ENCODE peak calls at places on chromosomes 16 and 17, in ten cellular contexts. X is heart left ventricle; O is A673; S is small intestine; Z is body of pancreas; D is brain microvascular endothelial cell; A is CD8-positive, alpha-beta memory T cell; L is OCI-LY7; C is neuronal stem cell; R is substantia nigra. Y is an unnamed sample.

GRCh38 chr17:67837965-67838364 is 12.7 kb downstream of the BPTF start:
- DNase-seq in X (no peak), O (no peak), S (no peak), Z (no peak), D (no peak), A (no peak), L (no peak), C (no peak), R (no peak), Y (no peak)

GRCh38 chr17:76951375-76951905 is 83.2 kb downstream of the MGAT5B start:
- DNase-seq in X (no peak), O (no peak), S (no peak), Z (no peak), D (no peak), A (no peak), L (no peak), C (no peak), R (no peak), Y (no peak)

GRCh38 chr17:43720311-43721060 is 38.1 kb downstream of the SOST start:
- DNase-seq in X (peak), O (peak), S (peak), Z (peak), D (peak), A (peak), L (peak), C (peak), R (peak), Y (peak)

GRCh38 chr16:14489460-14489859 is 140.6 kb downstream of the PARN start:
- DNase-seq in X (peak), O (peak), S (no peak), Z (no peak), D (no peak), A (no peak), L (peak), C (no peak), R (no peak), Y (no peak)

GRCh38 chr17:41026668-41027471 is at the start of gene KRTAP1-5:
- DNase-seq in X (no peak), O (no peak), S (no peak), Z (peak), D (peak), A (no peak), L (no peak), C (no peak), R (no peak), Y (no peak)

GRCh38 chr16:30054959-30055553 is 10.5 kb upstream of the ALDOA start:
- DNase-seq in X (no peak), O (no peak), S (peak), Z (peak), D (no peak), A (peak), L (peak), C (no peak), R (no peak), Y (peak)

GRCh38 chr17:15364615-15365014 is 23.2 kb upstream of the TEKT3 start:
- DNase-seq in X (peak), O (no peak), S (no peak), Z (no peak), D (no peak), A (no peak), L (no peak), C (no peak), R (no peak), Y (no peak)

GRCh38 chr16:81204794-81205680 is 33.5 kb upstream of the BCO1 start:
- DNase-seq in X (no peak), O (peak), S (peak), Z (peak), D (peak), A (peak), L (peak), C (peak), R (no peak), Y (peak)

GRCh38 chr16:588639-588888 is 1.3 kb upstream of the RAB40C start:
- DNase-seq in X (peak), O (peak), S (peak), Z (peak), D (peak), A (no peak), L (peak), C (no peak), R (no peak), Y (no peak)

GRCh38 chr16:27239906-27240655 is 28.5 kb downstream of the NSMCE1 start:
- DNase-seq in X (no peak), O (no peak), S (no peak), Z (no peak), D (no peak), A (no peak), L (no peak), C (no peak), R (no peak), Y (no peak)

GRCh38 chr16:50674831-50675230 is 6.3 kb downstream of the SNX20 start:
- DNase-seq in X (no peak), O (no peak), S (no peak), Z (no peak), D (no peak), A (no peak), L (no peak), C (no peak), R (no peak), Y (no peak)

GRCh38 chr16:49492090-49492801 is 118.6 kb downstream of the C16orf78 start:
- DNase-seq in X (peak), O (peak), S (no peak), Z (peak), D (no peak), A (peak), L (peak), C (peak), R (no peak), Y (peak)

GRCh38 chr17:38632334-38632733 is 26.6 kb upstream of the SRCIN1 start:
- DNase-seq in X (no peak), O (no peak), S (peak), Z (no peak), D (no peak), A (no peak), L (no peak), C (no peak), R (no peak), Y (no peak)

GRCh38 chr16:79508294-79508693 is 92.2 kb downstream of the MAF start:
- DNase-seq in X (peak), O (no peak), S (no peak), Z (no peak), D (no peak), A (no peak), L (no peak), C (no peak), R (no peak), Y (no peak)

GRCh38 chr16:23059433-23059832 is 89.8 kb downstream of the USP31 start:
- DNase-seq in X (no peak), O (no peak), S (no peak), Z (no peak), D (no peak), A (no peak), L (no peak), C (no peak), R (no peak), Y (no peak)

GRCh38 chr17:36198831-36199465 is 2.4 kb upstream of the CCL3L1 start:
- DNase-seq in X (no peak), O (no peak), S (no peak), Z (no peak), D (no peak), A (no peak), L (no peak), C (no peak), R (no peak), Y (no peak)

GRCh38 chr17:8698142-8699050 is 46.2 kb downstream of the CCDC42 start:
- DNase-seq in X (peak), O (peak), S (no peak), Z (peak), D (peak), A (no peak), L (no peak), C (no peak), R (no peak), Y (no peak)

GRCh38 chr17:74426551-74427047 is 5.3 kb upstream of the GPRC5C start:
- DNase-seq in X (no peak), O (no peak), S (no peak), Z (no peak), D (no peak), A (no peak), L (no peak), C (no peak), R (no peak), Y (no peak)
- H3K27ac ChIP-seq in X (peak), O (no peak), S (no peak), Z (peak), D (no peak), A (peak), L (no peak), C (no peak), R (no peak), Y (peak)

DNA sequence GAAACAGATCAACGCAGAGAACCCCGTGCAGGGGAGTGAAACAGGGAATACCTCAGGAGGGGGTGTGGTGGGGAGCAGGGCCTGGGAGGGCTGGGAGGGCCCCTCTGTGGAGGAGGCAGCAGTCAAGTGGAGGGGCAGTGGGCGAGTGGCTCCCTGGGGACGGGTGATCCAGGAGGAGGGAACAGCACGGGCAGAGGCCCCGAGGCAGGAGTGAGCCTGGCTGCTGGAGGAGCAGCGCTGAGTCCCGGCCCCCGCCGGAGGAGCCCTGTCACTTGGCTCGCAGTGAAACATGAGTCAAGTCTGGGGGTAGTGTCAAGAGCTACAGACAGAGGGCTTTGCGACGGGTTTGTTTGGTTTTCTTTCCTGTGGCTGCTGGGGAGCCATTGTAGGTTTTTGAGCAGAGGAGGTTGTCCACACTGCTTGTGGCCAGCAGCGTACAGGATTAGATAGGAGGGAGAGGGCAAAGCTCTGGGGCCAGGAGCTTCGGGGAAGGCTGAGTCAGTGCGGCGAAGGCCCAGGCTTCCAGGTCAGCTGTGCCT is 115.7 kb upstream of the CIBAR2 start:
- DNase-seq in X (no peak), O (peak), S (no peak), Z (no peak), D (peak), A (no peak), L (no peak), C (no peak), R (no peak), Y (no peak)
- H3K27ac ChIP-seq in X (no peak), O (peak), S (no peak), Z (no peak), D (peak), A (no peak), L (peak), C (no peak), R (no peak), Y (no peak)

DNA sequence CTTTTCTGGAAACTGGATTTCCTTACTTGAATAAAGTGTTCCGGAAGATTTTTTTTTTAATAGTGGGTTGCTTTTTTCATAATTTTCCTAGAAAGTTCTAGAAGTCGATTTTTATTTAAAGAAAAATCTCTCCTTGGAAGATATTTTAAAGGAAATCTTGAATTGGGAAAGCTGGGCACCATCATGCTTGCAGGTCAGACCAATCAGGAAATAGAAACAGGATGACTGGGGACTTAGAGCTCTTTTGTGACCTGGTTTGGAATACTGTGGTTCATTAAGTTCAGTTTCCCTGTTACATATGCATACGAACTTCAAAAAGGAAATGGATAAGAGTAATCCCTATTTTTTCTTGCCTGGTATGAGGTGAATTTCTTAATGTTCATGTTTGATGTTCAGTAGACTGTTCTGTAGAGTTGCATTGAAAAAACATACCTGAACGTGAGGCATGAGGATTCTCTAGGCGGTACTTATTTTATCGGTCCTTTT is 1.2 kb downstream of the NFATC3 start:
- DNase-seq in X (no peak), O (peak), S (peak), Z (no peak), D (no peak), A (no peak), L (no peak), C (no peak), R (no peak), Y (peak)
- H3K27ac ChIP-seq in X (peak), O (peak), S (peak), Z (peak), D (peak), A (peak), L (peak), C (no peak), R (peak), Y (peak)

GRCh38 chr17:33594000-33594399 is 300.9 kb upstream of the ASIC2 start:
- DNase-seq in X (no peak), O (peak), S (no peak), Z (peak), D (no peak), A (no peak), L (no peak), C (no peak), R (no peak), Y (no peak)
- H3K27ac ChIP-seq in X (no peak), O (no peak), S (no peak), Z (no peak), D (no peak), A (no peak), L (no peak), C (no peak), R (no peak), Y (no peak)

GRCh38 chr16:75288181-75288580 is 36.8 kb upstream of the BCAR1 start:
- DNase-seq in X (no peak), O (no peak), S (no peak), Z (no peak), D (no peak), A (no peak), L (no peak), C (no peak), R (no peak), Y (no peak)
- H3K27ac ChIP-seq in X (peak), O (no peak), S (no peak), Z (no peak), D (no peak), A (no peak), L (no peak), C (no peak), R (no peak), Y (peak)

DNA sequence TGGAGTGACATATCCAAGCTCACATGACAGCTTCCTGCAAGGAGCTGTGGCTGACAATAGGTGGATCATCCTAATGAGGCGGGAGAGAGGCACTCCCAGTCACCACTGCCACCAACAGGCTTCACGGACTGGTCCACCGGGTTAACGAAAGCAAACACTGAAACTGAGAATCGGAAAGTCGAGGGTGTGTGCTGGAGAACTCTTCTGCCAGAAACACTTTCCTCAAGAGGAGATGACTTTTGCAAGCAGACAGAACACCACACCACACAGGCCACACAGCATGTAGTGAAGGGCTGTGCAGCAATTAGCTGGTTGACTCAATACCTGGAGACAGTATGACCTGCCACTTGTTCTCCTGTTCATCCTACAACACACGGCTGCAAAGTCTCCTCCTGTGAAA is 53.0 kb upstream of the DNAJA2 start:
- DNase-seq in X (no peak), O (no peak), S (no peak), Z (no peak), D (no peak), A (no peak), L (no peak), C (no peak), R (no peak), Y (no peak)
- H3K27ac ChIP-seq in X (no peak), O (no peak), S (no peak), Z (no peak), D (no peak), A (no peak), L (no peak), C (no peak), R (no peak), Y (no peak)

GRCh38 chr16:75093598-75094540 is 22.7 kb downstream of the LDHD start:
- DNase-seq in X (peak), O (no peak), S (no peak), Z (no peak), D (no peak), A (no peak), L (no peak), C (no peak), R (no peak), Y (no peak)
- H3K27ac ChIP-seq in X (no peak), O (no peak), S (no peak), Z (no peak), D (no peak), A (no peak), L (no peak), C (no peak), R (no peak), Y (no peak)

Y was measured in RWPE1.